ENCODE peak calls at places on chromosome 3, in four cellular contexts. H is foreskin keratinocyte; E is CD8-positive, alpha-beta T cell; Z is IMR-90. P is an unnamed sample. For H3K4me1 and H3K27me3, the result is how much of the 10 kb centered on the place peaks cover.

GRCh38 chr3:101009386-101009785 is 16.2 kb upstream of the ABI3BP start:
- DNase-seq in H (peak), E (no peak), Z (peak), P (no peak)

GRCh38 chr3:139534444-139534812 is 5.1 kb downstream of the RBP1 start:
- DNase-seq in H (peak), E (no peak), Z (peak), P (no peak)

GRCh38 chr3:149330609-149331008 is 2.8 kb downstream of the TM4SF18 start:
- DNase-seq in H (no peak), E (no peak), Z (peak), P (no peak)

GRCh38 chr3:72593881-72594397 is 254.3 kb downstream of the SHQ1 start:
- DNase-seq in H (no peak), E (no peak), Z (peak), P (no peak)

GRCh38 chr3:111112913-111113312 is 41.3 kb downstream of the NECTIN3 start:
- DNase-seq in H (no peak), E (no peak), Z (peak), P (no peak)

GRCh38 chr3:62632510-62633294 is 242.5 kb downstream of the CADPS start:
- DNase-seq in H (no peak), E (no peak), Z (no peak), P (no peak)

GRCh38 chr3:26712211-26713026 is 89.8 kb downstream of the LRRC3B start:
- DNase-seq in H (peak), E (no peak), Z (peak), P (no peak)

GRCh38 chr3:197306374-197307086 is 8.1 kb upstream of the DLG1 start:
- DNase-seq in H (peak), E (no peak), Z (peak), P (no peak)

GRCh38 chr3:187518616-187519015 is 150.4 kb downstream of the RTP4 start:
- DNase-seq in H (no peak), E (no peak), Z (no peak), P (no peak)

GRCh38 chr3:77489216-77489615 is 449.3 kb downstream of the ROBO2 start:
- DNase-seq in H (no peak), E (no peak), Z (no peak), P (no peak)

GRCh38 chr3:138899592-138899991 is 47.3 kb downstream of the FOXL2 start:
- DNase-seq in H (no peak), E (no peak), Z (no peak), P (no peak)

GRCh38 chr3:172869797-172870518 is 119.4 kb downstream of the ECT2 start:
- DNase-seq in H (no peak), E (no peak), Z (no peak), P (no peak)

GRCh38 chr3:15682766-15683165 is 81.2 kb downstream of the BTD start:
- DNase-seq in H (no peak), E (no peak), Z (peak), P (no peak)

GRCh38 chr3:52526151-52526561 is 7.5 kb downstream of the NT5DC2 start:
- DNase-seq in H (peak), E (no peak), Z (no peak), P (peak)

GRCh38 chr3:13011369-13012227 is 61.6 kb downstream of the IQSEC1 start:
- DNase-seq in H (no peak), E (peak), Z (no peak), P (no peak)

GRCh38 chr3:95813261-95813660 is 1001.1 kb upstream of the EPHA6 start:
- DNase-seq in H (peak), E (no peak), Z (no peak), P (no peak)

GRCh38 chr3:145557405-145557804 is 603.6 kb downstream of the PLOD2 start:
- DNase-seq in H (no peak), E (no peak), Z (no peak), P (no peak)

GRCh38 chr3:155398046-155398445 is 104.6 kb upstream of the STRIT1 start:
- DNase-seq in H (no peak), E (no peak), Z (no peak), P (no peak)

GRCh38 chr3:34635352-34635850 is 837.0 kb downstream of the PDCD6IP start:
- DNase-seq in H (no peak), E (no peak), Z (no peak), P (peak)

GRCh38 chr3:183699238-183699947 is 1.8 kb downstream of the YEATS2 start:
- DNase-seq in H (no peak), E (no peak), Z (no peak), P (no peak)

GRCh38 chr3:18853269-18853668 is 295.0 kb upstream of the KCNH8 start:
- DNase-seq in H (no peak), E (no peak), Z (no peak), P (no peak)

GRCh38 chr3:124504332-124505059 is 225.8 kb upstream of the UMPS start:
- DNase-seq in H (peak), E (no peak), Z (peak), P (no peak)

GRCh38 chr3:36591959-36592358 is 172.4 kb downstream of the DCLK3 start:
- DNase-seq in H (peak), E (no peak), Z (peak), P (no peak)

GRCh38 chr3:64074091-64074490 is 50.8 kb upstream of the PSMD6 start:
- DNase-seq in H (no peak), E (no peak), Z (peak), P (no peak)

GRCh38 chr3:69250014-69250413 is 127.6 kb upstream of the LMOD3 start:
- DNase-seq in H (no peak), E (peak), Z (no peak), P (no peak)

GRCh38 chr3:38297947-38298711 is 16.0 kb downstream of the SLC22A14 start:
- DNase-seq in H (peak), E (no peak), Z (peak), P (no peak)

GRCh38 chr3:164380156-164380555 is 698.1 kb downstream of the SI start:
- DNase-seq in H (no peak), E (no peak), Z (no peak), P (no peak)

GRCh38 chr3:41434781-41435180 is 235.5 kb downstream of the CTNNB1 start:
- DNase-seq in H (peak), E (no peak), Z (no peak), P (no peak)

GRCh38 chr3:194999491-194999890 is 271.5 kb downstream of the XXYLT1 start:
- DNase-seq in H (no peak), E (peak), Z (no peak), P (no peak)

GRCh38 chr3:24386458-24386857 is 108.2 kb downstream of the THRB start:
- DNase-seq in H (no peak), E (no peak), Z (no peak), P (no peak)

GRCh38 chr3:196275126-196275525 is 12.4 kb downstream of the PCYT1A start:
- DNase-seq in H (no peak), E (no peak), Z (no peak), P (no peak)
- H3K4me1 ChIP-seq in H (under half), E (under half), Z (under half), P (under half)

DNA sequence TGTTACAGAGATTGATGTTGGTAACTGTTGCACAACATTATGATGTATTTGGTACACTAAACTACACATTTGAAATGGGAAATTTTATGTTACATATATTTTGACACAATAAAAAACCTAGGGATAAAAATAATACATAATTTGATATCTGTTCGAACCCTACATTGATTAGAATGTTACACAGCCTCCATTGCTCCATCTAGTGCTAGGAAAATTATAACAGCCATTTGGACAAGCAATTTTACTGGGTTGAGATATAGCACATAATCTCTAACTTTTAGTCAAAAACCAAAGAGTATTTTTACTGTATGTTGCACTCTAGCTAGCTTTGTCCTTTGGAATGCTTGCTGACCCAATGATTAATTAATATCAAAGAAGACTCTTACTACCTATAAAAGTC is 108.1 kb downstream of the LSAMP start:
- DNase-seq in H (no peak), E (no peak), Z (no peak), P (no peak)
- TF ChIP-seq CTCF in H (peak), E (no peak), Z (peak), P (no peak)

GRCh38 chr3:193964517-193964880 is 171.4 kb upstream of the HES1 start:
- DNase-seq in H (no peak), E (no peak), Z (no peak), P (no peak)
- H3K27me3 ChIP-seq in H (under half), E (under half), Z (under half), P (under half)

GRCh38 chr3:9795212-9795611 is 2.3 kb downstream of the ARPC4 start:
- DNase-seq in H (no peak), E (no peak), Z (no peak), P (no peak)
- H3K4me1 ChIP-seq in H (under half), E (under half), Z (under half), P (half or more)

GRCh38 chr3:143084856-143085731 is 34.5 kb upstream of the CHST2 start:
- DNase-seq in H (peak), E (no peak), Z (peak), P (peak)
- TF ChIP-seq CTCF in H (peak), E (no peak), Z (no peak), P (no peak)

GRCh38 chr3:50203113-50203852 is 1.8 kb upstream of the SLC38A3 start:
- DNase-seq in H (no peak), E (no peak), Z (no peak), P (no peak)
- H3K27me3 ChIP-seq in H (half or more), E (under half), Z (half or more), P (under half)

GRCh38 chr3:129577356-129577755 is 29.1 kb downstream of the PLXND1 start:
- DNase-seq in H (no peak), E (no peak), Z (no peak), P (no peak)

GRCh38 chr3:129581623-129582022 is 24.9 kb downstream of the PLXND1 start:
- DNase-seq in H (no peak), E (no peak), Z (no peak), P (no peak)

GRCh38 chr3:129582799-129583198 is 23.7 kb downstream of the PLXND1 start:
- DNase-seq in H (no peak), E (no peak), Z (no peak), P (no peak)

GRCh38 chr3:129577925-129578742 is 28.3 kb downstream of the PLXND1 start:
- DNase-seq in H (no peak), E (no peak), Z (no peak), P (peak)

DNA sequence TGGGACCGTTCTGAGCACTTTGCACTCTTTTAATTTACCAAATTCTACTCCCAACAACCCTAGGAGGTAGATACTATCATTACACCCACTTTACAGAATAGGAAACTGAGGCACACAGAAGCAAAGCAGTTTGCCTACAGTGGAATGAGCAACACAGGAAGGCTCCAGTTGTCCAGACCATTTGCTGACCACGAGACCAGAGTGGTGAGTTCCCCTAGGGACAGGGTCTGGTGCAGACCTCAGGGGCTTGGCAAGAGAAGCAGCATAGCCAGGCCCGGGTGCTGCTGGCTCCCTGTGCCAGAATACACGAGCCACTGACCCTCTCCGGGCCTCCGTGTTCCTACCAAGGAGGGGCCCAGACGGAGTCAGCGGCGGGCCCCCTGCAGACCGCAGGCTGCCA is 26.5 kb downstream of the PLXND1 start:
- DNase-seq in H (no peak), E (no peak), Z (no peak), P (no peak)
- H3K4me1 ChIP-seq in H (under half), E (under half), Z (under half), P (under half)

DNA sequence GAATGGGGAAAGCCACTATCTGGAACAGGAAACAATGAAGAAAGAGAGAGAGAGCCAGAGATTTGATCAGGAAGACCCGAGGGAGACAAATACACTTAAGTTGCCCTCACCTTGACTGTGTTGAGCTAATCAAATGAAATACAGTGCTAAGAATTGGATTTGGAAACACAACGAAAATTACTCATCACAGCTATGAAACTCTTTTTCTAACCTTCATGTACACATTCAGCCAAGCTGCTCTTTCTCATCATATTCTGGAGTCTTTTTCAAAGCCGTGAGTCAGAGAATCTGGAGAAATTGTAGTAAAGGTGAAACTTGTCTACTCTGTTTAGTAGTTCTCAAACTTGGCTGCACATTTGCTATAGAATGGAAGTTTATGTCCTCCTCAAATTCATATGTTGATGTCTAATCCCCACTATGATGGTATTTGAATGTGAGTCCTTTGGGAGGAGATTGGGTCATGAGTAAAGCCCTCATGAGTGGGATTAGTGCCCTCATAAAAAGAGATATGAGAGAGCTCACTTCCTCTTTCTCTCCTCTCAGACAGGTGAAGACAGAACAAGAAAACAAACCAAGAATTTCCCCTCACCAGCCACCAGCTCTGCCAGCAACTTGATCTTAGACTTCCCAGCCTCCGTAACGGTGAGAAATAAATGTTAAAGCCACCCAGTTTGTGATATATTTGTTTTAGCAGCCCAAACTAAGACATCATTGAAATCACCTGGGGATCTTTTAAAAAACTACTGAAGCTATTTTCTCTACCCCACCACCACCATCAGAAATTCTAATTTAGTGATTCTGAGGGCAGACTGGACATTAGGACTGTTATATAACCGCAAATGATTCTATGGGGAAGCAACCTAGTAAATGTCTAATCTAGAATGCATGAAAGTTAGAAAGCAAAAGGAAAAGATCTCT is 143.6 kb upstream of the GRM7 start:
- DNase-seq in H (no peak), E (no peak), Z (no peak), P (no peak)
- TF ChIP-seq CTCF in H (no peak), E (no peak), Z (no peak), P (no peak)